ENCODE peak calls at places on chromosomes 5 and 9, in seven cellular contexts. H is esophagus muscularis mucosa, G is psoas muscle, W is uterus, X is stomach, S is ascending aorta, Z is H9. Y is an unnamed sample. For H3K27me3, the result is how much of the 10 kb centered on the place peaks cover.

GRCh38 chr5:141762790-141763368 is 80.8 kb upstream of the ARAP3 start:
- DNase-seq in H (no peak), G (no peak), W (no peak), X (no peak), S (no peak), Z (no peak), Y (no peak)

GRCh38 chr5:27312291-27312690 is 273.9 kb upstream of the CDH9 start:
- DNase-seq in H (no peak), G (no peak), W (no peak), X (no peak), S (no peak), Z (no peak), Y (no peak)

GRCh38 chr5:38446029-38446522 is 110.4 kb downstream of the LIFR start:
- DNase-seq in H (no peak), G (no peak), W (no peak), X (no peak), S (no peak), Z (no peak), Y (no peak)

GRCh38 chr9:78325343-78325742 is 28.4 kb downstream of the PSAT1 start:
- DNase-seq in H (peak), G (no peak), W (no peak), X (no peak), S (no peak), Z (no peak), Y (no peak)

GRCh38 chr5:172428224-172429166 is 25.8 kb downstream of the SH3PXD2B start:
- DNase-seq in H (no peak), G (no peak), W (no peak), X (no peak), S (no peak), Z (no peak), Y (no peak)

GRCh38 chr5:65961644-65962043 is 35.3 kb downstream of the ERBIN start:
- DNase-seq in H (no peak), G (no peak), W (no peak), X (no peak), S (no peak), Z (no peak), Y (peak)

GRCh38 chr5:68534131-68534940 is 318.8 kb downstream of the PIK3R1 start:
- DNase-seq in H (no peak), G (no peak), W (no peak), X (peak), S (no peak), Z (no peak), Y (no peak)

GRCh38 chr5:131382407-131383395 is 118.8 kb downstream of the CDC42SE2 start:
- DNase-seq in H (no peak), G (no peak), W (no peak), X (no peak), S (no peak), Z (peak), Y (peak)

GRCh38 chr5:40555886-40556285 is 123.8 kb upstream of the PTGER4 start:
- DNase-seq in H (no peak), G (no peak), W (no peak), X (no peak), S (no peak), Z (no peak), Y (no peak)

GRCh38 chr9:98867434-98868168 is 60.1 kb downstream of the GALNT12 start:
- DNase-seq in H (no peak), G (peak), W (peak), X (peak), S (peak), Z (no peak), Y (no peak)

GRCh38 chr9:35948901-35949318 is 9.0 kb downstream of the OR2S2 start:
- DNase-seq in H (no peak), G (no peak), W (no peak), X (no peak), S (no peak), Z (peak), Y (no peak)

GRCh38 chr5:113127021-113127420 is 150.4 kb downstream of the DCP2 start:
- DNase-seq in H (no peak), G (no peak), W (no peak), X (no peak), S (no peak), Z (no peak), Y (no peak)

GRCh38 chr5:175494271-175495183 is 16.2 kb downstream of the SFXN1 start:
- DNase-seq in H (no peak), G (no peak), W (no peak), X (no peak), S (no peak), Z (no peak), Y (peak)

GRCh38 chr9:114504341-114505186 is 709 bp downstream of the WHRN start:
- DNase-seq in H (no peak), G (peak), W (peak), X (peak), S (peak), Z (peak), Y (peak)

GRCh38 chr5:171825046-171825445 is 39.4 kb downstream of the SMIM23 start:
- DNase-seq in H (no peak), G (no peak), W (no peak), X (no peak), S (no peak), Z (no peak), Y (peak)

GRCh38 chr9:126516561-126516935 is 97.2 kb upstream of the LMX1B start:
- DNase-seq in H (no peak), G (no peak), W (no peak), X (no peak), S (no peak), Z (no peak), Y (no peak)

GRCh38 chr9:83106272-83106671 is 43.3 kb upstream of the RASEF start:
- DNase-seq in H (no peak), G (no peak), W (no peak), X (no peak), S (no peak), Z (no peak), Y (no peak)

GRCh38 chr9:116697341-116697740 is 10.2 kb downstream of the TRIM32 start:
- DNase-seq in H (no peak), G (no peak), W (no peak), X (no peak), S (no peak), Z (no peak), Y (peak)

GRCh38 chr5:143235423-143235822 is 168.1 kb downstream of the NR3C1 start:
- DNase-seq in H (no peak), G (no peak), W (no peak), X (no peak), S (no peak), Z (no peak), Y (peak)

GRCh38 chr9:91784673-91785402 is 165.2 kb downstream of the ROR2 start:
- DNase-seq in H (no peak), G (no peak), W (no peak), X (no peak), S (no peak), Z (no peak), Y (no peak)

GRCh38 chr5:143968071-143968878 is 156.3 kb downstream of the HMHB1 start:
- DNase-seq in H (no peak), G (no peak), W (no peak), X (no peak), S (no peak), Z (no peak), Y (peak)

GRCh38 chr9:34651286-34651685 is 699 bp upstream of the IL11RA start:
- DNase-seq in H (no peak), G (peak), W (peak), X (peak), S (no peak), Z (no peak), Y (no peak)

GRCh38 chr9:3876553-3876952 is 350.8 kb upstream of the RFX3 start:
- DNase-seq in H (no peak), G (no peak), W (no peak), X (no peak), S (no peak), Z (no peak), Y (no peak)

GRCh38 chr5:32526815-32527214 is 58.5 kb upstream of the SUB1 start:
- DNase-seq in H (no peak), G (no peak), W (no peak), X (no peak), S (no peak), Z (no peak), Y (no peak)

GRCh38 chr9:83509372-83509771 is 28.8 kb downstream of the FRMD3 start:
- DNase-seq in H (no peak), G (no peak), W (no peak), X (no peak), S (no peak), Z (no peak), Y (no peak)

GRCh38 chr5:94645053-94645452 is 26.6 kb downstream of the SLF1 start:
- DNase-seq in H (no peak), G (no peak), W (no peak), X (no peak), S (no peak), Z (no peak), Y (no peak)

GRCh38 chr5:58460727-58461286 is 921 bp upstream of the PLK2 start:
- DNase-seq in H (peak), G (peak), W (peak), X (peak), S (peak), Z (peak), Y (peak)

GRCh38 chr9:21653091-21653490 is 149.3 kb upstream of the MTAP start:
- DNase-seq in H (no peak), G (no peak), W (no peak), X (no peak), S (no peak), Z (no peak), Y (peak)

GRCh38 chr9:92294297-92294676 is 790 bp upstream of the IARS1 start:
- DNase-seq in H (no peak), G (no peak), W (no peak), X (no peak), S (no peak), Z (peak), Y (no peak)

GRCh38 chr5:133247881-133248642 is 196.2 kb downstream of the HSPA4 start:
- DNase-seq in H (no peak), G (peak), W (no peak), X (no peak), S (no peak), Z (peak), Y (no peak)

GRCh38 chr5:119324842-119325241 is 31.0 kb upstream of the TNFAIP8 start:
- DNase-seq in H (no peak), G (no peak), W (no peak), X (no peak), S (no peak), Z (no peak), Y (no peak)

GRCh38 chr5:168683247-168683926 is 104.2 kb upstream of the PANK3 start:
- DNase-seq in H (no peak), G (no peak), W (no peak), X (no peak), S (no peak), Z (no peak), Y (no peak)

GRCh38 chr5:142446131-142446959 is 121.5 kb upstream of the SPRY4 start:
- DNase-seq in H (no peak), G (no peak), W (no peak), X (no peak), S (no peak), Z (no peak), Y (peak)

GRCh38 chr5:181052526-181052927 is 12.5 kb downstream of the BTNL9 start:
- DNase-seq in H (no peak), G (no peak), W (no peak), X (no peak), S (no peak), Z (peak), Y (no peak)

GRCh38 chr5:17400724-17401508 is 97.1 kb upstream of the TAF11L2 start:
- DNase-seq in H (peak), G (no peak), W (no peak), X (no peak), S (no peak), Z (peak), Y (no peak)

GRCh38 chr5:31397926-31398557 is 133.9 kb downstream of the DROSHA start:
- DNase-seq in H (no peak), G (no peak), W (no peak), X (no peak), S (no peak), Z (no peak), Y (no peak)

DNA sequence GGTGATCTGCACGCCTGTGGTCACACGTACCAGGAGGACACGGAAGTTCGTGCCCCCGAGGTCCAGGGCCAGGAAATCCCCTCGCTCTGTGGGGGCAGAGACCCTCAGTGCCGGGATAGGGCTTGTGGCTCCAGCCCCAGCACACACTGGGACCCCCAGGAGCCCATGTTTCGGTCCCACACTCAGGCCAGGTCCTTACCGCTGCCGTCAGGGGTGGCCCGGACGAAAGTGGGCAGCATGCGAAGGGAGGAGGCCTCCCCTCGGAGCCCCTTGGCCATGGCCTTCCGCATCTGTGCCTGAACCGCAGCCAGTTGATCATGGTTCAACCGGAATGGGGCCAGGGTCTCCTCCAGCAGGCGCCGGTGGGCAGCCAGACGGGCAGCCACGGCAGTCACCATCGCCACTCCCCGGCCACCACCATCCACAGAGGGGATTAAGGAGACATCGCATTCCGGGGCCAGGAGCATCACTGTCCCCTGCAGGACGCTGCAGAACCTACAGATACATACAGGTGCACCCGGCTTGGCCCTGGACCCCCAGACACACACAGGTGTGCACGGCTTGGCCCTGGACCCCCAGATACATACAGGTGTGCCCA is 11.8 kb downstream of the HK3 start:
- DNase-seq in H (no peak), G (no peak), W (no peak), X (no peak), S (no peak), Z (peak), Y (no peak)
- TF ChIP-seq CTCF in H (no peak), G (no peak), W (no peak), X (no peak), S (no peak), Z (peak), Y (peak)

DNA sequence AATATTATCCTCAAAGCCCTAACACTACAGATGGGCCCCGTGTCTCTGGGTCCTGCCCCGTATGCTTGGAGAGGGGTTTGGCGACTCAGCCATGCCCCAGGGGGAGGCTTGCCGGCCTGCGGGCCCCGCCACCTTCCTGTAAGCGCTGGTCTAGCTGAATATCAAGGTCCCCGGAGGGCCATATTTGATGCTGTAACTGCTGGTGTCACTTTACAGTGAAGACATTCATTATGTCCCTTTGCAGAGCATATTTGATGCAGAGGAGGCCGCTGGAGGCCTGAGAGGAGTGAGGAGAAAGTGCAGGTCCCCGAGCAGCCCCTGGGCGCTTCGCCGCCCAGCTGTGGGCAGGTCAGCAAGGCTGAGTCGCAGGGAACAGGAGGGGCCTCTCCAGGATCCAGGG is 16.8 kb downstream of the IRX4 start:
- DNase-seq in H (no peak), G (no peak), W (no peak), X (no peak), S (no peak), Z (no peak), Y (no peak)
- H3K27me3 ChIP-seq in H (under half), G (under half), W (under half), X (under half), S (under half), Z (under half), Y (under half)

GRCh38 chr9:119487118-119487827 is 118.0 kb upstream of the BRINP1 start:
- DNase-seq in H (no peak), G (no peak), W (no peak), X (no peak), S (no peak), Z (no peak), Y (no peak)
- TF ChIP-seq CTCF in H (no peak), G (no peak), W (no peak), X (no peak), S (no peak), Z (peak), Y (peak)

GRCh38 chr5:1836176-1836890 is 35.1 kb downstream of the NDUFS6 start:
- DNase-seq in H (no peak), G (no peak), W (no peak), X (no peak), S (no peak), Z (no peak), Y (no peak)
- H3K27me3 ChIP-seq in H (under half), G (under half), W (under half), X (under half), S (under half), Z (under half), Y (under half)

GRCh38 chr5:1641041-1641440 is 117.3 kb upstream of the LPCAT1 start:
- DNase-seq in H (no peak), G (no peak), W (peak), X (no peak), S (no peak), Z (no peak), Y (no peak)

GRCh38 chr5:1643651-1644392 is 120.1 kb upstream of the LPCAT1 start:
- DNase-seq in H (no peak), G (no peak), W (no peak), X (no peak), S (no peak), Z (peak), Y (peak)

GRCh38 chr5:1642221-1642620 is 118.5 kb upstream of the LPCAT1 start:
- DNase-seq in H (no peak), G (no peak), W (no peak), X (no peak), S (no peak), Z (no peak), Y (no peak)

GRCh38 chr5:1641560-1642166 is 117.9 kb upstream of the LPCAT1 start:
- DNase-seq in H (peak), G (peak), W (peak), X (peak), S (peak), Z (peak), Y (peak)

DNA sequence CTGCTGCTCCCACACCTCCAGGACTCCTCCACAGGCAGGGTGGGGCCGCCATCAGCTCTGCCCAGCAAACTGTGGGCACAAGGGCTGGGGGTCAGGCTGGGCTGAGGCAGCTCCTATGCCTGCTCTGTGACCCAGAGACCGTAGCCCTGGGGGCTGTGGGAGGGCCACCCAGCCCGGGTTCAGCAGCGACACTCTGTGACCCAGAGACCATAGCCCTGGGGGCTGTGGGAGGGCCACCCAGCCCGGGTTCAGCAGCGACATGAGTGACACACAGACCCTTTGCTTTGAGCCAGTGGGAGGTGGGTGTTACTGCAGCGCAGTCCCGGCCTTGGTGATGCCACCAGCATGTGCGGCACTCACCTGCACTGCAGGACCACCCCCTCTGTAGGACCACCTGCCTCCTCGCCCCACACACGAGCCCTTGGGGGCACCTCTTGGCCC is 118.9 kb upstream of the LPCAT1 start:
- DNase-seq in H (no peak), G (no peak), W (no peak), X (no peak), S (no peak), Z (no peak), Y (no peak)
- TF ChIP-seq CTCF in H (no peak), G (no peak), W (no peak), X (no peak), S (no peak), Z (no peak), Y (no peak)

Y was measured in foreskin keratinocyte.